ENCODE peak calls at places on chromosomes 16 and 17, in four cellular contexts. One of them, this sample, is unnamed.

GRCh38 chr16:85491798-85492616 is 121.1 kb upstream of the GSE1 start:
- DNase-seq in GM23338: peak
- DNase-seq in neural crest cell: no peak
- DNase-seq in cardiac fibroblast: no peak
- DNase-seq in this sample: no peak

GRCh38 chr17:66675991-66676371 is 158.9 kb upstream of the CACNG5 start:
- DNase-seq in GM23338: peak
- DNase-seq in neural crest cell: no peak
- DNase-seq in cardiac fibroblast: no peak
- DNase-seq in this sample: no peak

GRCh38 chr17:38656959-38657823 is 17.6 kb downstream of the EPOP start:
- DNase-seq in GM23338: no peak
- DNase-seq in neural crest cell: no peak
- DNase-seq in cardiac fibroblast: no peak
- DNase-seq in this sample: peak

GRCh38 chr16:50310308-50311133 is 44.2 kb downstream of the ADCY7 start:
- DNase-seq in GM23338: no peak
- DNase-seq in neural crest cell: no peak
- DNase-seq in cardiac fibroblast: no peak
- DNase-seq in this sample: peak

GRCh38 chr17:47907932-47908562 is 12.0 kb downstream of the SP2 start:
- DNase-seq in GM23338: no peak
- DNase-seq in neural crest cell: no peak
- DNase-seq in cardiac fibroblast: peak
- DNase-seq in this sample: no peak

GRCh38 chr17:31493656-31494155 is 102.2 kb downstream of the RAB11FIP4 start:
- DNase-seq in GM23338: no peak
- DNase-seq in neural crest cell: no peak
- DNase-seq in cardiac fibroblast: no peak
- DNase-seq in this sample: no peak

GRCh38 chr17:61770752-61771533 is 92.4 kb downstream of the BRIP1 start:
- DNase-seq in GM23338: no peak
- DNase-seq in neural crest cell: no peak
- DNase-seq in cardiac fibroblast: peak
- DNase-seq in this sample: no peak

GRCh38 chr16:50448981-50449380 is 80.2 kb upstream of the BRD7 start:
- DNase-seq in GM23338: no peak
- DNase-seq in neural crest cell: no peak
- DNase-seq in cardiac fibroblast: no peak
- DNase-seq in this sample: no peak

GRCh38 chr16:1596516-1596915 is 15.4 kb downstream of the IFT140 start:
- DNase-seq in GM23338: no peak
- DNase-seq in neural crest cell: no peak
- DNase-seq in cardiac fibroblast: no peak
- DNase-seq in this sample: no peak

GRCh38 chr17:3780986-3781385 is 20.0 kb downstream of the ITGAE start:
- DNase-seq in GM23338: no peak
- DNase-seq in neural crest cell: no peak
- DNase-seq in cardiac fibroblast: no peak
- DNase-seq in this sample: no peak

GRCh38 chr16:51710186-51710585 is 559.1 kb upstream of the SALL1 start:
- DNase-seq in GM23338: no peak
- DNase-seq in neural crest cell: no peak
- DNase-seq in cardiac fibroblast: no peak
- DNase-seq in this sample: no peak

GRCh38 chr16:81599034-81599744 is 154.6 kb downstream of the CMIP start:
- DNase-seq in GM23338: no peak
- DNase-seq in neural crest cell: no peak
- DNase-seq in cardiac fibroblast: no peak
- DNase-seq in this sample: no peak

GRCh38 chr17:42252528-42253172 is 23.5 kb downstream of the STAT5B start:
- DNase-seq in GM23338: no peak
- DNase-seq in neural crest cell: no peak
- DNase-seq in cardiac fibroblast: peak
- DNase-seq in this sample: no peak

GRCh38 chr17:42253173-42253545 is 23.0 kb downstream of the STAT5B start:
- DNase-seq in GM23338: no peak
- DNase-seq in neural crest cell: no peak
- DNase-seq in cardiac fibroblast: no peak
- DNase-seq in this sample: no peak

GRCh38 chr17:42249681-42250446 is 26.3 kb downstream of the STAT5B start:
- DNase-seq in GM23338: no peak
- DNase-seq in neural crest cell: no peak
- DNase-seq in cardiac fibroblast: no peak
- DNase-seq in this sample: no peak

GRCh38 chr17:42253601-42254000 is 22.6 kb downstream of the STAT5B start:
- DNase-seq in GM23338: no peak
- DNase-seq in neural crest cell: no peak
- DNase-seq in cardiac fibroblast: no peak
- DNase-seq in this sample: no peak

DNA sequence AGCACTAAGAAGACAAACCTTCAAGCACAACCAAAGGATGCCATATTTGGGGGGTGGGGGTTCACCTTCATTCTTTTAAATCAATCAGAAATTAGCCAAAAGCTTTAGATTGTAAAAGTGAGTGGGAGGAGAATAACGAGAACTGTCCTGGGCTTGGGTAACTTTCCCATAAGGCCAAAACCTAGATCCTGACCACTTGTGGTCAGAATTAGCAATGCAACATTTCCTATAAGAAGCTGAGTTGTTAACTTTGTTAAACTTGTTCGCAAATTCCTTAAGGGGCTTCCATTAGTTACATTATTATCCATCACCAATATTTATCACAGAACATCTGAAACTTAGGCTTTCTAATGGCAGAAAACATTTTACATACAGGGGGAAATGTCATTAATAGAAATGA is 25.1 kb downstream of the STAT5B start:
- DNase-seq in GM23338: peak
- DNase-seq in neural crest cell: no peak
- DNase-seq in cardiac fibroblast: peak
- DNase-seq in this sample: no peak
- TF ChIP-seq CTCF in GM23338: peak
- TF ChIP-seq CTCF in neural crest cell: peak
- TF ChIP-seq CTCF in cardiac fibroblast: peak
- TF ChIP-seq CTCF in this sample: peak

DNA sequence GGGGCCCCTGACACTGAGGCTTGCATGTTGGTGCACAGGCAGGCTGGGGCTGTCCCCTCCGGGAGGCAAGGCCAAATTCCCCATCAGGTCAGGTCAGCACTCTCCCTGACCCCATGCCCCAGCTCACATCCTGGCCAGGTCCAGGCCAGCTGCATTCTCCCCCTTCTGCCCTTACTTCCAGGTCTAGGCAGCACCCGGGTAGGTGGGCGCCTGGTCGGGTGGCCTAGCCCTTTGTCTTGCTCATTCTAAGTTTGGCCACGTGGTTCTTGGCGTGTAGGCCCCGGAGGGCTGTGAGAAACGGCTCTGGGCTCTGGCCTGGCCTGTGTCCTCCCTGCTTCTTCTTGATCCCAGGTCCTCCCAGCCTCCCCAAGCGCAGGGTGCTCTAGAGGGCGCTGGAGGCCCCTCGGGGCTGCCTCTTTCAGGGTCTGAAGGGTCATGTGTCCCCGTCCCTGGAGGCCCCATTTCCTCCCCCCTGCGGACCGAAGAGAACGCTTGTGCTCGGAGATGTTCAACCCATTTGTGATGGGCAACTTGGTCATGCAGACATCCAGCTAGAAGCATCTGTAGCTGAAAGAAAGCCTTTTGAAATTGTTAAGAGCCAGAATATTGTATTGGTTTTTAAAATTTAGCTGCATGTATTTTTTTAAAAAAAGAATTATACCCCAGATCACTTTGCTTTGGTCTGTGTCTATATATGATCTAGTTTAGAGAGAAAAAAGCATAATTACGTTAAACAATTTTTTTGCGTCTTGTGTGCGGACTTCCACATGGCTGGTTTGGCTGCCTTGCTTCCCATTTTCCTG is 6.7 kb downstream of the BAHCC1 start:
- DNase-seq in GM23338: peak
- DNase-seq in neural crest cell: peak
- DNase-seq in cardiac fibroblast: peak
- DNase-seq in this sample: peak
- TF ChIP-seq CTCF in GM23338: peak
- TF ChIP-seq CTCF in neural crest cell: peak
- TF ChIP-seq CTCF in cardiac fibroblast: peak
- TF ChIP-seq CTCF in this sample: peak

DNA sequence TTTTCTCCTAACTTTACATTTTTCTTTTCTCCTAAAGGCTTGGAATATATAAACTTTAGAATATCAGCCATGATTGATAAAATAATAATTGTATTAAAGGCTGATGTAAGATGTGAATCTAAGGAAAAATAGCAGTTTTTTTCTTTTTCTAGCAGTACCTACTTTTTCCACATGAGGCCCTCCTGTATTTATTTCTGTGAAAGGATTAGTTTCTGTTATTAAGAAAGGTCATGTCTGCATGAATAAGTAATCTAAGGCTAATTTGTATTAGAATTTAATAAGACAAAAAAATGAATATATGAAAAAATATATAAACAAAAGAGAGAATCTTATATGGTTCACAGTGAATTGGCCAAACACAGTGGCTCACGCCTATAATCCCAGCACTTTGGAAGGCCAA is 85.3 kb downstream of the STXBP4 start:
- DNase-seq in GM23338: peak
- DNase-seq in neural crest cell: no peak
- DNase-seq in cardiac fibroblast: peak
- DNase-seq in this sample: no peak
- TF ChIP-seq CTCF in GM23338: no peak
- TF ChIP-seq CTCF in neural crest cell: peak
- TF ChIP-seq CTCF in cardiac fibroblast: peak
- TF ChIP-seq CTCF in this sample: peak

GRCh38 chr17:1222321-1222720 is 42.5 kb upstream of the ABR start:
- DNase-seq in GM23338: no peak
- DNase-seq in neural crest cell: no peak
- DNase-seq in cardiac fibroblast: no peak
- DNase-seq in this sample: no peak

GRCh38 chr17:1224330-1224729 is 44.5 kb upstream of the ABR start:
- DNase-seq in GM23338: no peak
- DNase-seq in neural crest cell: no peak
- DNase-seq in cardiac fibroblast: no peak
- DNase-seq in this sample: no peak

GRCh38 chr17:1223662-1224061 is 43.9 kb upstream of the ABR start:
- DNase-seq in GM23338: no peak
- DNase-seq in neural crest cell: no peak
- DNase-seq in cardiac fibroblast: no peak
- DNase-seq in this sample: no peak

GRCh38 chr17:1220346-1220745 is 40.6 kb upstream of the ABR start:
- DNase-seq in GM23338: no peak
- DNase-seq in neural crest cell: no peak
- DNase-seq in cardiac fibroblast: no peak
- DNase-seq in this sample: no peak

DNA sequence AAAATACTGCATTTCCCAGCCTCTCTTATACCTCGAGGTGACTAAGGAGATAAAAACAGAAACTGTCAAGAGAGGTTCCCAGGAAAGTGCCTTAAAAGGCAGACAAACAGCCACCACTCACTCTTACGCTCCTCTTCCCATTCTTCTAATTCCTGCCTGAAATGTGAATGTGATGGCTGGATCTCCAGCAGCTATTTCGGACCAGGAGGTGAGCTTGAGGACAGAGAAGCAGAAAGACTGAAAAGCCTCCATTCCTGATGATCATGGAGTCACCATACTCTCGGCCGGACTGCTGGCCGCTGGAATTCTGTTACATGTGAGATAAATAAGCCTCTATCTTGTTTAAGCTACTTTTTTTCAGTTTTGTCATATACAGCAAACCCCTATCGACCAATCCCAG is 41.4 kb upstream of the ABR start:
- DNase-seq in GM23338: no peak
- DNase-seq in neural crest cell: no peak
- DNase-seq in cardiac fibroblast: no peak
- DNase-seq in this sample: no peak
- TF ChIP-seq CTCF in GM23338: no peak
- TF ChIP-seq CTCF in neural crest cell: no peak
- TF ChIP-seq CTCF in cardiac fibroblast: no peak
- TF ChIP-seq CTCF in this sample: no peak

DNA sequence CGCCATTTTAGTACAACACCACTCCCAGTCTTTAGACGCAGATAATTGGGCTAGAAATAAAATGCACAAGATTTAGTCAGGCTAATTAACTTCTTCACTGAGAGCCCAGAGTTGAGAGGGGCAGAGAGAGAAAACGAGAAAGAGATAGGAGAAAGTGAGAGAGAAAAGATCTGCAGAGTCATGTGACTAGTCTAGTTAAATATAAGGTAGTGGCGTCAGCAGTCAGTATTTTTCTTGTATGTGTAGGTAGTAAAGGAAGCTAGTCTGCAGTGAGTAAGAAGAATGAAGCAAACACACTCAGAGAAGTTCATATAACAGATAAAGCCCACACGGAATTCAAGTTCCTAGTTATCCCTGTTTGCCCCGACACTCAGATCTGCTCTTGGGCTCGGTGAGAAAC is 392.6 kb upstream of the ERCC4 start:
- DNase-seq in GM23338: no peak
- DNase-seq in neural crest cell: no peak
- DNase-seq in cardiac fibroblast: no peak
- DNase-seq in this sample: no peak
- TF ChIP-seq CTCF in GM23338: no peak
- TF ChIP-seq CTCF in neural crest cell: no peak
- TF ChIP-seq CTCF in cardiac fibroblast: no peak
- TF ChIP-seq CTCF in this sample: no peak

GRCh38 chr16:87017388-87018012 is 299.7 kb downstream of the C16orf95 start:
- DNase-seq in GM23338: peak
- DNase-seq in neural crest cell: no peak
- DNase-seq in cardiac fibroblast: peak
- DNase-seq in this sample: peak
- TF ChIP-seq CTCF in GM23338: peak
- TF ChIP-seq CTCF in neural crest cell: peak
- TF ChIP-seq CTCF in cardiac fibroblast: peak
- TF ChIP-seq CTCF in this sample: peak